ENCODE peak calls at places on chromosomes 12 and 14, in eight cellular contexts. U, M, V, R, Z, B, I and Y are unnamed samples.

GRCh38 chr14:59020382-59020781 is 168.1 kb upstream of the DAAM1 start:
- DNase-seq in U (no peak), M (peak), V (no peak), R (no peak), Z (no peak), B (peak), I (peak), Y (peak)

GRCh38 chr12:95959107-95959506 is 16.0 kb downstream of the AMDHD1 start:
- DNase-seq in U (no peak), M (peak), V (no peak), R (no peak), Z (no peak), B (peak), I (peak), Y (peak)

GRCh38 chr14:32186248-32186647 is 15.6 kb upstream of the RNU6-7 start:
- DNase-seq in U (no peak), M (no peak), V (no peak), R (no peak), Z (no peak), B (no peak), I (no peak), Y (no peak)

GRCh38 chr12:11668611-11669010 is 19.1 kb downstream of the ETV6 start:
- DNase-seq in U (no peak), M (no peak), V (no peak), R (no peak), Z (no peak), B (no peak), I (no peak), Y (no peak)

GRCh38 chr12:11885261-11886038 is 185.3 kb upstream of the BCL2L14 start:
- DNase-seq in U (no peak), M (peak), V (no peak), R (no peak), Z (no peak), B (peak), I (peak), Y (peak)

GRCh38 chr14:69540654-69541335 is 33.9 kb downstream of the CCDC177 start:
- DNase-seq in U (no peak), M (no peak), V (no peak), R (no peak), Z (no peak), B (no peak), I (no peak), Y (no peak)

GRCh38 chr14:89013098-89013504 is 188.7 kb downstream of the TTC8 start:
- DNase-seq in U (peak), M (peak), V (no peak), R (no peak), Z (no peak), B (peak), I (peak), Y (peak)

GRCh38 chr12:24111101-24111500 is 161.6 kb upstream of the SOX5 start:
- DNase-seq in U (no peak), M (no peak), V (no peak), R (no peak), Z (no peak), B (no peak), I (no peak), Y (no peak)

GRCh38 chr14:103890052-103890371 is 38.2 kb upstream of the TDRD9 start:
- DNase-seq in U (no peak), M (no peak), V (no peak), R (no peak), Z (no peak), B (no peak), I (no peak), Y (no peak)

GRCh38 chr14:92964124-92965109 is 41.5 kb downstream of the CHGA start:
- DNase-seq in U (no peak), M (peak), V (no peak), R (no peak), Z (no peak), B (no peak), I (no peak), Y (no peak)

GRCh38 chr12:109550310-109550680 is 23.0 kb downstream of the MMAB start:
- DNase-seq in U (no peak), M (no peak), V (no peak), R (no peak), Z (no peak), B (no peak), I (no peak), Y (no peak)

GRCh38 chr14:32329146-32329545 is at the start of gene AKAP6:
- DNase-seq in U (no peak), M (no peak), V (no peak), R (no peak), Z (no peak), B (no peak), I (no peak), Y (no peak)

GRCh38 chr14:34175574-34175973 is 224.7 kb upstream of the EGLN3 start:
- DNase-seq in U (no peak), M (no peak), V (no peak), R (no peak), Z (no peak), B (no peak), I (no peak), Y (no peak)